ENCODE peak calls at places on chromosomes 5 and 9, in five cellular contexts. Q is CD4-positive, alpha-beta T cell; K is cardiac fibroblast; P is Peyer's patch; H is hepatocyte. S is an unnamed sample.

GRCh38 chr5:158013939-158014338 is 155.0 kb upstream of the CLINT1 start:
- DNase-seq in Q (no peak), K (peak), P (no peak), H (peak), S (peak)

GRCh38 chr5:152329191-152329590 is 75.9 kb downstream of the NMUR2 start:
- DNase-seq in Q (no peak), K (no peak), P (no peak), H (no peak), S (no peak)

GRCh38 chr9:115341401-115341800 is 223.4 kb upstream of the TNC start:
- DNase-seq in Q (no peak), K (no peak), P (no peak), H (no peak), S (no peak)

GRCh38 chr9:99358668-99359067 is 136.6 kb downstream of the SEC61B start:
- DNase-seq in Q (no peak), K (no peak), P (no peak), H (no peak), S (no peak)

GRCh38 chr5:91328743-91329142 is 54.4 kb downstream of the ARRDC3 start:
- DNase-seq in Q (no peak), K (no peak), P (no peak), H (peak), S (no peak)

GRCh38 chr9:110919609-110920008 is 118.7 kb downstream of the LPAR1 start:
- DNase-seq in Q (no peak), K (peak), P (no peak), H (peak), S (peak)

GRCh38 chr5:140741967-140742366 is 41.7 kb downstream of the ZMAT2 start:
- DNase-seq in Q (no peak), K (no peak), P (no peak), H (no peak), S (no peak)

GRCh38 chr5:1536298-1537165 is 12.8 kb upstream of the LPCAT1 start:
- DNase-seq in Q (peak), K (peak), P (peak), H (no peak), S (no peak)

GRCh38 chr5:33180900-33181299 is 259.9 kb upstream of the TARS1 start:
- DNase-seq in Q (no peak), K (peak), P (no peak), H (no peak), S (peak)

GRCh38 chr5:173003360-173003759 is 19.8 kb downstream of the ATP6V0E1 start:
- DNase-seq in Q (no peak), K (no peak), P (no peak), H (no peak), S (no peak)

GRCh38 chr9:133351908-133352634 is 4.1 kb downstream of the RPL7A start:
- DNase-seq in Q (no peak), K (peak), P (no peak), H (peak), S (peak)

GRCh38 chr9:69470186-69470977 is 145.4 kb downstream of the ENTREP1 start:
- DNase-seq in Q (no peak), K (no peak), P (peak), H (peak), S (peak)

GRCh38 chr5:114176356-114176755 is 185.5 kb upstream of the KCNN2 start:
- DNase-seq in Q (no peak), K (peak), P (no peak), H (no peak), S (no peak)

GRCh38 chr5:16913187-16913839 is 22.8 kb downstream of the MYO10 start:
- DNase-seq in Q (no peak), K (no peak), P (no peak), H (no peak), S (peak)

GRCh38 chr9:96435345-96435744 is 14.6 kb upstream of the HABP4 start:
- DNase-seq in Q (no peak), K (no peak), P (no peak), H (no peak), S (no peak)
- TF ChIP-seq CTCF in Q (no peak), K (no peak), P (no peak), H (no peak), S (no peak)

DNA sequence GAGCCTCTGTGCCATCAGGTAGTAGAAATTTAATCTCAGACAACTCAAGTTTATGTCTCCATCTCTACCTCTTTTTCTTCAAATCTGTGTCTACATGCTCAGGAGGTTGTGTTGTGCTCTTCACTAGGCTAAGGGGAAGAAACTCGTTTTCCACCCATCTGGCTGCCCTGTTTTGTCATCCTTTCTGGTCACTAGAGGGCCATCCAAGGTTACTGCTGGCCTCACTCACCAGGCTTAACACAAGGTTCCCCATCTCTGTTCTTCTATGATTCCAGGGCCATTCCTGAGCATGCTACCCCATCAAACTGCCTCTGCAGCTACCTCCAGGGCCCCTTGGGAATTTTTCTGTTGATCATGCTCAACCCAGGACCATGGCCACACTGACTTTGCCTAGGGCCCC is 213.3 kb upstream of the FBXL7 start:
- DNase-seq in Q (no peak), K (no peak), P (no peak), H (peak), S (no peak)
- TF ChIP-seq CTCF in Q (no peak), K (peak), P (no peak), H (peak), S (no peak)

GRCh38 chr5:166377756-166378155 is 1913.7 kb upstream of the WWC1 start:
- DNase-seq in Q (no peak), K (no peak), P (no peak), H (no peak), S (no peak)

GRCh38 chr5:166379515-166379914 is 1911.9 kb upstream of the WWC1 start:
- DNase-seq in Q (no peak), K (no peak), P (no peak), H (no peak), S (no peak)

DNA sequence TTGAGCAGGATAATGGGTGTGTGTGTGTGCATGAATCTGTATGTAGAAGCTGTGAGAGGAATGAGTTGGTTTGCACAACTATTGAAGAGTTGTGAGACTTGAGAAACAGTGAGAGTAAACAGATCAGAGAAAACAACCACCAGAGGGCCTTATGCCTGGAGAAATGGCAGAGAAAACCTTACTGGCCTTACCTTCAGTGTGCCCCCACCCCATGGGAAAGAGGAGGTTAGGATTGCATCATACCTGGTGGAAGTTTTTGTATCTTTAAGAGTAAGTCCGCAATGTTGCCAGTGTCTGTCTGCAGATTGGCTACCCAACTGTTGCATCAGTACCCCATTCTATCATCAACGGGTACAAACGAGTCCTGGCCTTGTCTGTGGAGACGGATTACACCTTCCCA is 1909.4 kb upstream of the WWC1 start:
- DNase-seq in Q (no peak), K (no peak), P (no peak), H (no peak), S (peak)
- TF ChIP-seq CTCF in Q (no peak), K (no peak), P (no peak), H (peak), S (no peak)

GRCh38 chr5:133238426-133239205 is 186.8 kb downstream of the HSPA4 start:
- DNase-seq in Q (no peak), K (no peak), P (no peak), H (no peak), S (no peak)

GRCh38 chr5:133235696-133236426 is 184.0 kb downstream of the HSPA4 start:
- DNase-seq in Q (no peak), K (no peak), P (no peak), H (no peak), S (no peak)

GRCh38 chr5:133234911-133235310 is 183.1 kb downstream of the HSPA4 start:
- DNase-seq in Q (no peak), K (no peak), P (no peak), H (no peak), S (no peak)

GRCh38 chr5:133236976-133237375 is 185.2 kb downstream of the HSPA4 start:
- DNase-seq in Q (no peak), K (no peak), P (no peak), H (no peak), S (no peak)

DNA sequence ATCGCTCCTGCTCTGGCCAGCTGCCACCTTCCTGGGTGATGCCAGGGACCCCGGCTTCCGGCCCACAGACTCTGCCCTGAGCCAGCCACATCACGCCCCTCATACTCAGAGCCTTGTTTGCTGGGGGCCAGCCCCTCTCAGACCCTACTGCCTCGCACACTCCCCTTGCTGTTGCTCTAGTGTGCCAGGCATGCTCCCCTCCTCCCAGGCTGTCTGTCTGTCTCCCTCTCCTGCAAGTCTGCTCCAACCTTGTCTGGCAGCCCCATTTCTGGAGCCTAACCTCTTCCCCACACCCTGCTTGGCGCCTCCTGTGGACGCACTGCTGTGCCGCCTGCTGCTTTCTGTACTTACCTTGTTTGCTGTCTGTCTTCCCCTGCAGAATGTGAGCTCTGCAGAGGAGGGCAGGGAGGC is 184.7 kb downstream of the HSPA4 start:
- DNase-seq in Q (no peak), K (no peak), P (no peak), H (no peak), S (no peak)
- TF ChIP-seq CTCF in Q (no peak), K (no peak), P (no peak), H (no peak), S (no peak)

S was measured in Calu3.